ENCODE peak calls at places on chromosomes 12 and 14, in eight cellular contexts. One of them, this sample, is unnamed.
A peak's percentile ranks its signal among the peaks of the same experiment; 100 is the strongest.

GRCh38 chr12:55681142-55682077 is 26.3 kb downstream of the ITGA7 start:
- DNase-seq in Peyer's patch: peak; percentile 88
- DNase-seq in MCF 10A: peak; percentile 75
- DNase-seq in fibroblast of lung: peak; percentile 71
- DNase-seq in GM12865: no peak
- DNase-seq in endothelial cell: peak; percentile 38
- DNase-seq in Calu3: peak; percentile 87
- DNase-seq in astrocyte of the cerebellum: no peak
- DNase-seq in this sample: no peak

GRCh38 chr14:60637490-60638452 is 11.5 kb downstream of the SIX1 start:
- DNase-seq in Peyer's patch: no peak
- DNase-seq in MCF 10A: no peak
- DNase-seq in fibroblast of lung: peak; percentile 51
- DNase-seq in GM12865: no peak
- DNase-seq in endothelial cell: peak; percentile 38
- DNase-seq in Calu3: no peak
- DNase-seq in astrocyte of the cerebellum: no peak
- DNase-seq in this sample: no peak

GRCh38 chr12:43795716-43796282 is 10.3 kb downstream of the TWF1 start:
- DNase-seq in Peyer's patch: no peak
- DNase-seq in MCF 10A: no peak
- DNase-seq in fibroblast of lung: no peak
- DNase-seq in GM12865: no peak
- DNase-seq in endothelial cell: no peak
- DNase-seq in Calu3: no peak
- DNase-seq in astrocyte of the cerebellum: no peak
- DNase-seq in this sample: no peak

GRCh38 chr14:99191663-99192621 is 80.1 kb downstream of the BCL11B start:
- DNase-seq in Peyer's patch: no peak
- DNase-seq in MCF 10A: peak; percentile 85
- DNase-seq in fibroblast of lung: peak; percentile 84
- DNase-seq in GM12865: no peak
- DNase-seq in endothelial cell: no peak
- DNase-seq in Calu3: peak; percentile 31
- DNase-seq in astrocyte of the cerebellum: peak; percentile 79
- DNase-seq in this sample: no peak

GRCh38 chr12:132909030-132909368 is 21.6 kb upstream of the CHFR start:
- DNase-seq in Peyer's patch: no peak
- DNase-seq in MCF 10A: no peak
- DNase-seq in fibroblast of lung: no peak
- DNase-seq in GM12865: no peak
- DNase-seq in endothelial cell: no peak
- DNase-seq in Calu3: no peak
- DNase-seq in astrocyte of the cerebellum: no peak
- DNase-seq in this sample: no peak

GRCh38 chr12:130747867-130748740 is 32.0 kb upstream of the RIMBP2 start:
- DNase-seq in Peyer's patch: peak; percentile 83
- DNase-seq in MCF 10A: peak; percentile 73
- DNase-seq in fibroblast of lung: peak; percentile 41
- DNase-seq in GM12865: peak; percentile 68
- DNase-seq in endothelial cell: peak; percentile 85
- DNase-seq in Calu3: peak; percentile 85
- DNase-seq in astrocyte of the cerebellum: peak; percentile 27
- DNase-seq in this sample: peak; percentile 91

GRCh38 chr14:74401504-74402241 is 24.3 kb downstream of the SYNDIG1L start:
- DNase-seq in Peyer's patch: peak; percentile 88
- DNase-seq in MCF 10A: no peak
- DNase-seq in fibroblast of lung: no peak
- DNase-seq in GM12865: peak; percentile 82
- DNase-seq in endothelial cell: peak; percentile 37
- DNase-seq in Calu3: peak; percentile 30
- DNase-seq in astrocyte of the cerebellum: no peak
- DNase-seq in this sample: no peak

GRCh38 chr12:124347805-124348658 is 53.1 kb downstream of the RFLNA start:
- DNase-seq in Peyer's patch: no peak
- DNase-seq in MCF 10A: no peak
- DNase-seq in fibroblast of lung: no peak
- DNase-seq in GM12865: no peak
- DNase-seq in endothelial cell: peak; percentile 16
- DNase-seq in Calu3: no peak
- DNase-seq in astrocyte of the cerebellum: no peak
- DNase-seq in this sample: no peak

GRCh38 chr12:62191747-62192485 is 68.3 kb upstream of the USP15 start:
- DNase-seq in Peyer's patch: no peak
- DNase-seq in MCF 10A: no peak
- DNase-seq in fibroblast of lung: peak; percentile 43
- DNase-seq in GM12865: no peak
- DNase-seq in endothelial cell: peak; percentile 21
- DNase-seq in Calu3: peak; percentile 27
- DNase-seq in astrocyte of the cerebellum: no peak
- DNase-seq in this sample: no peak

DNA sequence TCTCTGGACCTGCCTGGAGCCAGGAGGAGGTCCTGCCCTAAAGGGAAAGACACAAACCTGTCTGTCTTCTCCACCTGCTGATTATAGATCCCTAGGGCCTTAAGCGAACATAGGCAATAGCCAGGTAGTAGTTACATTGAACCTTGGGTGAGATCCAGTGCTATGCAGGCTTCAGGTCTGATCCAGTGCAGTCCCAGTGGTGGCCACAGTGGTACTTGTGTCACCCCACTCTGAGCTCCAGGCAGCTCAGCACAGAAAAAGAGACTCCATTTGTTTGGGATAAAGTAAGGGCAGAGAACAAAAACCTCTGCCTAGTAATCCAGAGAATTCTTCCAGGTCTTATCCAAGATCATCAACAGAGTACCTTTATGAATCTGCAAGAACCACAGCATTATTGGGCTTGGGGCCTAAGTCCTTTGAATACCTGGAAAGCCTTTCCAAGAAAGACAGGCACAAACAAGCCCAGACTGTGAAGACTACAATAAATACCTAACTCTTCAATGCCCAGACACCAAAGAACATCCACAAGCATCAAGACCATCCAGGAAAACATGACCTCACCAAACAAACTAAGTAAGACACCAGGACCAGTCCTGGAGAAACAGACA is 60.4 kb upstream of the KTN1 start:
- DNase-seq in Peyer's patch: no peak
- DNase-seq in MCF 10A: no peak
- DNase-seq in fibroblast of lung: no peak
- DNase-seq in GM12865: no peak
- DNase-seq in endothelial cell: no peak
- DNase-seq in Calu3: no peak
- DNase-seq in astrocyte of the cerebellum: no peak
- DNase-seq in this sample: no peak
- TF ChIP-seq CTCF in Peyer's patch: no peak
- TF ChIP-seq CTCF in MCF 10A: no peak
- TF ChIP-seq CTCF in fibroblast of lung: no peak
- TF ChIP-seq CTCF in GM12865: no peak
- TF ChIP-seq CTCF in endothelial cell: no peak
- TF ChIP-seq CTCF in Calu3: no peak
- TF ChIP-seq CTCF in astrocyte of the cerebellum: no peak
- TF ChIP-seq CTCF in this sample: no peak

GRCh38 chr12:22117551-22117950 is 71.5 kb downstream of the CMAS start:
- DNase-seq in Peyer's patch: no peak
- DNase-seq in MCF 10A: no peak
- DNase-seq in fibroblast of lung: no peak
- DNase-seq in GM12865: no peak
- DNase-seq in endothelial cell: no peak
- DNase-seq in Calu3: no peak
- DNase-seq in astrocyte of the cerebellum: no peak
- DNase-seq in this sample: no peak

GRCh38 chr12:22118206-22118605 is 72.2 kb downstream of the CMAS start:
- DNase-seq in Peyer's patch: no peak
- DNase-seq in MCF 10A: no peak
- DNase-seq in fibroblast of lung: no peak
- DNase-seq in GM12865: no peak
- DNase-seq in endothelial cell: no peak
- DNase-seq in Calu3: no peak
- DNase-seq in astrocyte of the cerebellum: no peak
- DNase-seq in this sample: no peak

GRCh38 chr12:22116376-22116775 is 70.4 kb downstream of the CMAS start:
- DNase-seq in Peyer's patch: no peak
- DNase-seq in MCF 10A: no peak
- DNase-seq in fibroblast of lung: no peak
- DNase-seq in GM12865: no peak
- DNase-seq in endothelial cell: no peak
- DNase-seq in Calu3: no peak
- DNase-seq in astrocyte of the cerebellum: no peak
- DNase-seq in this sample: no peak

GRCh38 chr12:22124987-22125386 is 79.0 kb downstream of the CMAS start:
- DNase-seq in Peyer's patch: no peak
- DNase-seq in MCF 10A: no peak
- DNase-seq in fibroblast of lung: no peak
- DNase-seq in GM12865: no peak
- DNase-seq in endothelial cell: no peak
- DNase-seq in Calu3: no peak
- DNase-seq in astrocyte of the cerebellum: no peak
- DNase-seq in this sample: no peak

GRCh38 chr12:22121224-22121623 is 75.2 kb downstream of the CMAS start:
- DNase-seq in Peyer's patch: no peak
- DNase-seq in MCF 10A: peak; percentile 51
- DNase-seq in fibroblast of lung: no peak
- DNase-seq in GM12865: peak; percentile 60
- DNase-seq in endothelial cell: no peak
- DNase-seq in Calu3: peak; percentile 41
- DNase-seq in astrocyte of the cerebellum: no peak
- DNase-seq in this sample: no peak
- TF ChIP-seq CTCF in Peyer's patch: no peak
- TF ChIP-seq CTCF in MCF 10A: no peak
- TF ChIP-seq CTCF in fibroblast of lung: no peak
- TF ChIP-seq CTCF in GM12865: peak; percentile 62
- TF ChIP-seq CTCF in endothelial cell: peak; percentile 35
- TF ChIP-seq CTCF in Calu3: peak; percentile 24
- TF ChIP-seq CTCF in astrocyte of the cerebellum: no peak
- TF ChIP-seq CTCF in this sample: peak; percentile 14

GRCh38 chr14:59020382-59020781 is 168.1 kb upstream of the DAAM1 start:
- DNase-seq in Peyer's patch: no peak
- DNase-seq in MCF 10A: peak; percentile 41
- DNase-seq in fibroblast of lung: peak; percentile 23
- DNase-seq in GM12865: peak; percentile 32
- DNase-seq in endothelial cell: peak; percentile 23
- DNase-seq in Calu3: peak; percentile 38
- DNase-seq in astrocyte of the cerebellum: peak; percentile 3
- DNase-seq in this sample: no peak
- TF ChIP-seq CTCF in Peyer's patch: peak; percentile 45
- TF ChIP-seq CTCF in MCF 10A: peak; percentile 42
- TF ChIP-seq CTCF in fibroblast of lung: peak; percentile 63
- TF ChIP-seq CTCF in GM12865: peak; percentile 44
- TF ChIP-seq CTCF in endothelial cell: peak; percentile 27
- TF ChIP-seq CTCF in Calu3: peak; percentile 22
- TF ChIP-seq CTCF in astrocyte of the cerebellum: peak; percentile 51
- TF ChIP-seq CTCF in this sample: peak; percentile 57

GRCh38 chr14:76918176-76918750 is 92.1 kb downstream of the LRRC74A start:
- DNase-seq in Peyer's patch: peak; percentile 55
- DNase-seq in MCF 10A: peak; percentile 82
- DNase-seq in fibroblast of lung: peak; percentile 96
- DNase-seq in GM12865: no peak
- DNase-seq in endothelial cell: no peak
- DNase-seq in Calu3: no peak
- DNase-seq in astrocyte of the cerebellum: peak; percentile 89
- DNase-seq in this sample: no peak

GRCh38 chr14:76919431-76919810 is 93.2 kb downstream of the LRRC74A start:
- DNase-seq in Peyer's patch: no peak
- DNase-seq in MCF 10A: no peak
- DNase-seq in fibroblast of lung: peak; percentile 46
- DNase-seq in GM12865: no peak
- DNase-seq in endothelial cell: no peak
- DNase-seq in Calu3: no peak
- DNase-seq in astrocyte of the cerebellum: no peak
- DNase-seq in this sample: no peak

GRCh38 chr14:76919811-76920571 is 93.8 kb downstream of the LRRC74A start:
- DNase-seq in Peyer's patch: no peak
- DNase-seq in MCF 10A: no peak
- DNase-seq in fibroblast of lung: peak; percentile 91
- DNase-seq in GM12865: no peak
- DNase-seq in endothelial cell: no peak
- DNase-seq in Calu3: peak; percentile 47
- DNase-seq in astrocyte of the cerebellum: no peak
- DNase-seq in this sample: peak; percentile 91

GRCh38 chr14:76917759-76918175 is 91.6 kb downstream of the LRRC74A start:
- DNase-seq in Peyer's patch: peak; percentile 53
- DNase-seq in MCF 10A: peak; percentile 26
- DNase-seq in fibroblast of lung: peak; percentile 21
- DNase-seq in GM12865: no peak
- DNase-seq in endothelial cell: no peak
- DNase-seq in Calu3: no peak
- DNase-seq in astrocyte of the cerebellum: no peak
- DNase-seq in this sample: no peak

DNA sequence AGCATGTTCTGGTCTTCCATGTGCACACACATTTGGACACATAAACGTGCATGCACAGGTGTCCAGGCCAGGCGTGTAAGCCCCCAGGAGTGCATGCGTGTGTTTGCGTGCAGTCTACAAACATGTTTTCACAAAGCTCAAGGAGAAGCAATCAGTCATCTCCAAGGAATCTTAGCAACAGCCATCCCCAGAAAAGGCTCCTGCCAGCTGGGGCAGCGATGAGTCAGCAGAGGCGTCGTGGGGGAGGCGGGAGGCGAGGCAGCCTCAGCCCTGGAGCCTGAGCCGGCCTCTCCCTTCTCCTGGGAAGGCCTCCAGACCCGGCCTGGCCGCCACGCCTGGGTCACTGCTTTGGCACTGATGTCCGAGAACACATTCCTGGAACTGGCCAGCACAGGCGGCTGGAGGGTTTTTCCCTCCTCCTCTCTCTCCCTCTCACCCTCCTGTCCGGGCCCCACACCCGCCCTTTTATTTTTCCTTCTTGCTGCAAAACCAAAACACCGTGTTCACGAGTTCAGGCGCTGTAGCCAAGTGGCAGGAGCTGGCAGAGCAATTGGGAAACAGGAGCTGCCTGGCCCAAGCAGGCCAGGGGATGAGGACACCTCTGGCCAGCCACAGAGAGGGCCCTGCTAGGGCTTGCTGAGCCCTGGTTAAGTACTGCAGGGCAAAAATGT is 92.7 kb downstream of the LRRC74A start:
- DNase-seq in Peyer's patch: peak; percentile 88
- DNase-seq in MCF 10A: peak; percentile 98
- DNase-seq in fibroblast of lung: peak; percentile 99
- DNase-seq in GM12865: no peak
- DNase-seq in endothelial cell: peak; percentile 45
- DNase-seq in Calu3: peak; percentile 92
- DNase-seq in astrocyte of the cerebellum: peak; percentile 92
- DNase-seq in this sample: peak; percentile 99
- TF ChIP-seq CTCF in Peyer's patch: no peak
- TF ChIP-seq CTCF in MCF 10A: no peak
- TF ChIP-seq CTCF in fibroblast of lung: no peak
- TF ChIP-seq CTCF in GM12865: no peak
- TF ChIP-seq CTCF in endothelial cell: no peak
- TF ChIP-seq CTCF in Calu3: no peak
- TF ChIP-seq CTCF in astrocyte of the cerebellum: no peak
- TF ChIP-seq CTCF in this sample: peak; percentile 38

GRCh38 chr12:54251667-54252284 is 28.1 kb downstream of the CBX5 start:
- DNase-seq in Peyer's patch: no peak
- DNase-seq in MCF 10A: peak; percentile 58
- DNase-seq in fibroblast of lung: peak; percentile 35
- DNase-seq in GM12865: peak; percentile 56
- DNase-seq in endothelial cell: no peak
- DNase-seq in Calu3: peak; percentile 41
- DNase-seq in astrocyte of the cerebellum: peak; percentile 33
- DNase-seq in this sample: no peak
- TF ChIP-seq CTCF in Peyer's patch: peak; percentile 69
- TF ChIP-seq CTCF in MCF 10A: peak; percentile 68
- TF ChIP-seq CTCF in fibroblast of lung: peak; percentile 73
- TF ChIP-seq CTCF in GM12865: peak; percentile 55
- TF ChIP-seq CTCF in endothelial cell: peak; percentile 65
- TF ChIP-seq CTCF in Calu3: peak; percentile 42
- TF ChIP-seq CTCF in astrocyte of the cerebellum: peak; percentile 61
- TF ChIP-seq CTCF in this sample: peak; percentile 84